ENCODE peak calls at places on chromosomes 5 and 9, in ten cellular contexts. Q is PC-9, Y is body of pancreas, X is WERI-Rb-1, M is psoas muscle, D is SJSA1, L is foreskin fibroblast, F is fibroblast of the aortic adventitia, H is H1, K is adipocyte. W is an unnamed sample.

GRCh38 chr9:121924700-121925099 is 168.4 kb downstream of the TTLL11 start:
- DNase-seq in Y (no peak), M (no peak), K (no peak), L (no peak), D (no peak), H (no peak), X (no peak), Q (no peak), F (no peak), W (no peak)

GRCh38 chr9:127121628-127122175 is 733 bp downstream of the ANGPTL2 start:
- DNase-seq in X (no peak), D (no peak), L (peak), Y (no peak), Q (no peak), M (peak), F (peak), H (peak), K (peak), W (no peak)

GRCh38 chr9:38227061-38227540 is 158.1 kb upstream of the SHB start:
- DNase-seq in X (peak), L (peak), D (peak), Y (peak), K (peak), Q (peak), F (peak), M (peak), H (peak), W (peak)

GRCh38 chr9:135968601-135969000 is 7.4 kb upstream of the UBAC1 start:
- DNase-seq in Q (no peak), M (no peak), L (no peak), D (no peak), K (no peak), Y (no peak), F (peak), X (no peak), H (no peak), W (no peak)

GRCh38 chr9:84271887-84272556 is 68.5 kb downstream of the SLC28A3 start:
- DNase-seq in Q (no peak), K (peak), D (no peak), X (no peak), L (no peak), F (peak), M (peak), Y (no peak), H (no peak), W (no peak)

GRCh38 chr5:9455826-9456434 is 89.9 kb downstream of the SEMA5A start:
- DNase-seq in L (no peak), K (peak), Q (no peak), F (peak), M (no peak), X (no peak), D (no peak), Y (no peak), H (no peak), W (no peak)

GRCh38 chr5:78908173-78908901 is 76.8 kb downstream of the ARSB start:
- DNase-seq in D (peak), F (peak), H (no peak), L (peak), Q (no peak), X (peak), Y (peak), K (peak), M (peak), W (peak)

GRCh38 chr5:16727937-16728336 is 111.1 kb upstream of the RETREG1 start:
- DNase-seq in L (no peak), H (no peak), F (no peak), M (no peak), D (no peak), Y (peak), X (no peak), Q (no peak), K (no peak), W (peak)

GRCh38 chr9:24245988-24246387 is 299.7 kb downstream of the IZUMO3 start:
- DNase-seq in H (no peak), D (no peak), Q (no peak), K (peak), M (no peak), F (peak), Y (no peak), X (peak), L (peak), W (no peak)

GRCh38 chr5:1431021-1431811 is 14.0 kb downstream of the SLC6A3 start:
- DNase-seq in M (peak), Y (no peak), L (no peak), X (peak), H (no peak), Q (no peak), D (peak), K (no peak), F (no peak), W (no peak)

GRCh38 chr5:126433708-126434107 is 10.5 kb downstream of the GRAMD2B start:
- DNase-seq in D (no peak), Y (no peak), H (no peak), L (no peak), X (no peak), Q (no peak), F (peak), K (peak), M (no peak), W (no peak)

GRCh38 chr9:18989865-18990264 is 43.1 kb downstream of the SAXO1 start:
- DNase-seq in K (no peak), L (no peak), Q (no peak), F (no peak), D (no peak), X (no peak), H (no peak), Y (no peak), M (no peak), W (no peak)

GRCh38 chr9:86443992-86444391 is 89.8 kb upstream of the TUT7 start:
- DNase-seq in D (no peak), Q (no peak), Y (no peak), H (no peak), F (no peak), L (no peak), M (no peak), X (no peak), K (no peak), W (no peak)

GRCh38 chr5:151483647-151484046 is 36.2 kb downstream of the SLC36A1 start:
- DNase-seq in L (no peak), M (no peak), F (no peak), K (no peak), H (no peak), X (no peak), Y (no peak), D (no peak), Q (no peak), W (no peak)

GRCh38 chr9:69820955-69821788 is 555 bp downstream of the CFAP95 start:
- DNase-seq in Y (no peak), F (no peak), K (no peak), L (no peak), X (no peak), M (no peak), Q (no peak), D (no peak), H (no peak), W (no peak)

GRCh38 chr5:160469156-160470144 is 47.8 kb downstream of the PTTG1 start:
- DNase-seq in F (no peak), M (no peak), X (no peak), D (no peak), Q (no peak), K (no peak), L (no peak), H (no peak), Y (no peak), W (no peak)
- H3K4me3 ChIP-seq in F (no peak), M (no peak), X (no peak), D (no peak), Q (no peak), K (no peak), L (no peak), H (no peak), Y (no peak), W (peak)

DNA sequence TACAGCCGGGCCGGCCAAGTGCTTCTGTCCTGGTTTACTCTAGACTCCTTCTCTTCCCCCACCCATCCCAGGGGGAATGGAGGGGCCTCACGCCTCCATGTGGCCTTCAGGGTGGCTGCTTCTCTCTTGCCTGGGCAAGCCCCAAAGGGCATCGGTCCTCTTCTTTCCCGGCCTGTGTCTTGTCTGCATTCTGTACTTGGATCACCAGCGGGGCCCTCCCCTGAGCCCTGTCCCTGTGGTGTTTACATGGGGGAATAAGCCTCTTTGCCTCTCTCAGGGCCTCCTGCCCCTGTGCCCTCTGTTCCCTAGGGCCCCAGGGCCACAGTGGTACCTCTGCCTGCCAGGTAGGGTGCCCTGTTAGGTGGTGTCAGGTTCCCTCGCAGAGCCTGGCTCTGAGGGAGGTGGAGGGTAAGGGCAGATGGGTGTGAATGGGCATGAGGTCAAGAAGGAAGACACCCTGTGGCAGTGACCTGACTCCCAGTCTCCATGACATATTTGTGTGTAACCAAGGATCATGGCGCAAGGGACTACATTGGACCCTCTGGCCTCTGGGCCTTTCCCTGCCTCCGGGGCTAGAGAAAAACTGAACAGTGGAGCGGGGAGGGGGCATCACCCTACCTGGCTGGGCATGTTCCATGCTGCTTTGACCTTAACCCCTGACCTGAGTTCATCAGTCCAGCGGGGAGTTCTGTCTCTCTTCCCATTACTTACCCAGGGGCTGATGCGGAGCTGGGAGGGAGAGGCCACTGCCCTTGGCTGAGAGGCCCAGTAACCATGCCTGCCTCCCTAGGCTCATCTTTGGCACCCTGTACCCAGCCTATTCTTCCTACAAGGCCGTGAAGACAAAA is 1.6 kb downstream of the REEP2 start:
- DNase-seq in X (no peak), F (no peak), K (no peak), M (no peak), H (no peak), Q (no peak), D (no peak), L (no peak), Y (no peak), W (no peak)
- H3K4me3 ChIP-seq in X (peak), F (no peak), K (no peak), M (peak), H (peak), Q (no peak), D (no peak), L (no peak), Y (no peak), W (no peak)

DNA sequence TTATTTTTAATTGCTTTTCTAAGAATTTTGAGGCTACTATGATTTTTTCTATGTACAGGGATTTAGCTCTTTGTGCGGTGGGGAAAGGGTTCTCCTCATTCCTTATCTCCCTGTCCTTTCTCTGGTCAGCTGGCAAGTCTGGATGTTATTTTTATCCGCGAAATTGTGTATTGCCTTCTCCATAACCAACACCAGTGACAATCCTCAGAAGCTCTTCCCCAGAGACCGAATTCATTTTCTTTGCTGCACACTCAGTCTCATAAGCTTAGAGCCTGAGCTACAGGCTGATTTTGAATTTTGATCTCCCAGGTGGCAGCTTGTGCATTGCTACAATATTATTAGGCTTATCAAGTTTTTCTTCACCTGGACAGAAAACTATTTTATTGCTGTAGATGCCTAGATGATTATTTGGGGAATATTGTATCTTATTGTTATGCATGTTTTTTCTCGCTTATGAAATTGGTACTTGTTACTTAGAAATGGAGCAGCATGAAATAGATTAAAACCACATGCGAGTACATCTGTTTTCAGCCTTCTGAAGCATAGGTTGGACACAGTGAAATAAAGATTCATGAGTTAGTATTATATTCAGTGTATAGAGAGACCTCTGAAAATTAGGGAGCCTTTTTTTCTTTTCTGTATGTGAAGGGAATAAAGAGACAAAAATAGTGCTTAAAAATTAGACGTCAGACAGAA is 27.3 kb downstream of the CPEB4 start:
- DNase-seq in D (no peak), Q (no peak), F (no peak), K (peak), X (no peak), L (no peak), Y (no peak), H (no peak), M (no peak), W (no peak)
- H3K4me3 ChIP-seq in D (no peak), Q (no peak), F (no peak), K (no peak), X (no peak), L (no peak), Y (no peak), H (peak), M (peak), W (no peak)

GRCh38 chr9:26551971-26552370 is 340.6 kb downstream of the CAAP1 start:
- DNase-seq in K (peak), F (no peak), M (no peak), D (no peak), Q (no peak), Y (no peak), L (no peak), X (no peak), H (no peak), W (no peak)
- H3K4me3 ChIP-seq in K (no peak), F (no peak), M (no peak), D (no peak), Q (no peak), Y (no peak), L (no peak), X (no peak), H (no peak), W (no peak)

GRCh38 chr9:124503713-124504529 is 3.3 kb downstream of the NR5A1 start:
- DNase-seq in L (no peak), M (no peak), X (no peak), Q (no peak), D (no peak), H (peak), K (no peak), F (no peak), Y (no peak), W (no peak)
- H3K4me3 ChIP-seq in L (no peak), M (peak), X (peak), Q (no peak), D (no peak), H (peak), K (no peak), F (no peak), Y (no peak), W (peak)

W was measured in heart right ventricle.